ENCODE peak calls at places on chromosomes 3 and 15, in eight cellular contexts. S is activated B cell treated with CpG ODN at 0.5 μM for 24 hours, R is nephron progenitor cell, L is IMR-90, U is pancreas, O is mucosa of descending colon, K is ascending aorta, Z is fibroblast of pulmonary artery. J is an unnamed sample.

GRCh38 chr3:49701388-49702077 is 12.2 kb downstream of the RNF123 start:
- DNase-seq in S (no peak), R (peak), L (no peak), U (peak), O (no peak), K (no peak), Z (no peak), J (no peak)

GRCh38 chr3:102005551-102005950 is 156.2 kb downstream of the NFKBIZ start:
- DNase-seq in S (no peak), R (no peak), L (no peak), U (no peak), O (no peak), K (no peak), Z (no peak), J (no peak)

GRCh38 chr3:195921334-195921771 is 13.0 kb upstream of the TNK2 start:
- DNase-seq in S (no peak), R (no peak), L (no peak), U (no peak), O (no peak), K (peak), Z (peak), J (no peak)

GRCh38 chr15:94370197-94370987 is 139.0 kb downstream of the MCTP2 start:
- DNase-seq in S (no peak), R (no peak), L (no peak), U (no peak), O (no peak), K (no peak), Z (no peak), J (no peak)

GRCh38 chr3:54374214-54374855 is 252.0 kb downstream of the CACNA2D3 start:
- DNase-seq in S (no peak), R (peak), L (no peak), U (no peak), O (no peak), K (no peak), Z (peak), J (no peak)

GRCh38 chr3:42161050-42161935 is 70.1 kb downstream of the TRAK1 start:
- DNase-seq in S (no peak), R (no peak), L (peak), U (no peak), O (no peak), K (no peak), Z (peak), J (no peak)

GRCh38 chr15:77025471-77025901 is 30.6 kb downstream of the PSTPIP1 start:
- DNase-seq in S (peak), R (no peak), L (no peak), U (peak), O (no peak), K (no peak), Z (no peak), J (peak)

GRCh38 chr3:169041677-169042171 is 621.8 kb downstream of the MECOM start:
- DNase-seq in S (no peak), R (no peak), L (peak), U (no peak), O (no peak), K (no peak), Z (peak), J (no peak)

GRCh38 chr3:152638707-152639450 is 196.1 kb upstream of the P2RY1 start:
- DNase-seq in S (no peak), R (no peak), L (no peak), U (no peak), O (no peak), K (no peak), Z (peak), J (no peak)

GRCh38 chr15:35548435-35548834 is 2.5 kb upstream of the DPH6 start:
- DNase-seq in S (no peak), R (no peak), L (no peak), U (no peak), O (no peak), K (no peak), Z (no peak), J (no peak)

GRCh38 chr3:133662256-133662773 is 574 bp upstream of the TOPBP1 start:
- DNase-seq in S (no peak), R (no peak), L (peak), U (no peak), O (no peak), K (no peak), Z (peak), J (no peak)

GRCh38 chr3:71083726-71084131 is 499.8 kb downstream of the FOXP1 start:
- DNase-seq in S (no peak), R (no peak), L (no peak), U (no peak), O (no peak), K (no peak), Z (no peak), J (no peak)

GRCh38 chr3:69997486-69998307 is 1.8 kb upstream of the SAMMSON start:
- DNase-seq in S (no peak), R (no peak), L (no peak), U (no peak), O (no peak), K (no peak), Z (peak), J (no peak)

GRCh38 chr15:27412413-27412812 is 441.4 kb downstream of the GABRG3 start:
- DNase-seq in S (no peak), R (no peak), L (no peak), U (no peak), O (no peak), K (no peak), Z (no peak), J (no peak)

GRCh38 chr3:171229173-171229572 is 202.7 kb upstream of the SLC2A2 start:
- DNase-seq in S (no peak), R (no peak), L (no peak), U (no peak), O (no peak), K (no peak), Z (no peak), J (no peak)

GRCh38 chr3:9229886-9230285 is 19.6 kb downstream of the SRGAP3 start:
- DNase-seq in S (no peak), R (no peak), L (no peak), U (no peak), O (no peak), K (no peak), Z (no peak), J (no peak)
- TF ChIP-seq CTCF in S (no peak), R (no peak), L (no peak), U (no peak), O (no peak), K (no peak), Z (no peak), J (no peak)

GRCh38 chr3:2274531-2274930 is 175.9 kb downstream of the CNTN4 start:
- DNase-seq in S (no peak), R (no peak), L (no peak), U (no peak), O (no peak), K (no peak), Z (no peak), J (no peak)

DNA sequence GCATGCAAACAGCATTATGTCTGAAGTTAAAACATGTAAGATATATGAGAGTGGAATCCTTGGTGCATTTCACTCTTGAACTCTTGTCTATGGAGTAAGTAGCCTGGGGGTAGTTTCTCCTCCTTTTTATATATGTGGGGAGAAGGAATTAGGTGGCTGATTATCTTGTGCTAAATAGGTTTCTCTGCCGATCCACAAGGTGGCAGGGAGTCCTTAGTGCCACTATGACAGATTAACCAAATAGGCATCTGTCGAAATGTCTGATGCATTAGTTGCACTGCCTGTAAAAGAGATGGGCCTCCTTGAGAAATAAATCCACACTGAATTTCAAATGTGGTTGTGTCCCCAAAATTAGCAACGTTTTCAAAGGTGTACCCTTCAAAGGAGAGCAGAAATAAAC is 170.1 kb downstream of the CNTN4 start:
- DNase-seq in S (no peak), R (no peak), L (no peak), U (no peak), O (no peak), K (no peak), Z (no peak), J (no peak)
- TF ChIP-seq CTCF in S (no peak), R (no peak), L (no peak), U (no peak), O (no peak), K (no peak), Z (no peak), J (no peak)

DNA sequence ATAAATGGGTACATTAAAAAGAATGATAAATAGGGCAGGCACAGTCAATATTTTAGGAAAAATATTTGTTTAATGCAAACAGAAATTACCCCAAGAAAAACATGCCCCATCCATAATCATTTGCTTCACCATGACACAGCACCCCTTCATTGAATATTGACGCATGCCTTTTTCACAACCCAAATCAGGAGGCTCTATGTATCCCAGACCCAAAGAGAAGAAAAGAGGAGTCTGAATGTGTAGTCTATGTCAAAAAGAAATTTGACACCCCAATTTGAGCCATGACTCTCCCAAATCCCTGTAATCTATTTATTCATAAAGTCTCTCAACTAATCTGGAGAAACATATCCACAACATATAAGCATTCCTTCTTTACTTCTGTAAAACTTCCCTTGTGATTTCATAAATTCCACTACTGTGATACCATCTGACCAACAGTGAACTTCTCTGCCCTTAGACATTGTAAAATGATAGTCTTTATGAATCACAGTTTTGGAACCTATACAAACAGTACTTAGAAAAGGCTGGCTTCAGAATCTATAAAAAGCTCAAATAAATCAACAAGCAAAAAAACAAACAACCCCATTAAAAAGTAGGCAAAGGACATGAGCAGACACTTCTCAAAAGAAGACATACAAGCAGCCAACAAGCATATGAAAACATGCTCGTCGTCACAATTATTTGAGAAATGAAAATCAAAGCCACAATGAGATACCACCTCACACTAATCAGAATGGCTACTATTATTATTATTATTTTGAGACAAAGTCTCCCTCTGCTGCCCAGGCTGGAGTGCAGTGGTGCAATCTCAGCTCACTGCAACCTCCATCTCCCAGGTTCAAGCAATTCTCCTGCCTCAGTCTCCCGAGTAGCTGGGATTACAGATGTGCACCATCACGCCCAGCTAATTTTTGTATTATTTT is 53.4 kb upstream of the XRN1 start:
- DNase-seq in S (no peak), R (no peak), L (peak), U (no peak), O (no peak), K (no peak), Z (peak), J (no peak)
- TF ChIP-seq CTCF in S (no peak), R (no peak), L (no peak), U (no peak), O (no peak), K (no peak), Z (no peak), J (no peak)

DNA sequence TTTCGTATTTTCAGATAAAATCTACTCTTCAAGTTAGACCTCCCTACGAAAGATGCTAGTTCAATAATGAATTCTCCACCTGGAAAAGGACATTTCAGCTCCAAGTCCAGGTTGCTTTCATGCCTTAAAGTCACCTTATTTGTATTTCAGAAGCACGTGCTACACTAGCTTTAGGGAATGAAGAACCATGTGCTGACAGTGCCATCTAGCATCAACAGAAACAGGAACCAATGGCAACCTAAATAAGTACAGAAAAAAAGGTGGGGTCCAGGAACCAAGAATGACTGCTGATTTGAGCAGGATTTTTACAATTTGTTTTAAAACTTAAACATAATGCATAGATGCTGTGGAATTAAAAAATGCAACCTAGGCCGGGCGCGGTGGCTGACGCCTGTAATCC is 77.6 kb upstream of the SNRPN start:
- DNase-seq in S (no peak), R (no peak), L (peak), U (no peak), O (no peak), K (no peak), Z (no peak), J (no peak)
- TF ChIP-seq CTCF in S (no peak), R (no peak), L (no peak), U (no peak), O (no peak), K (no peak), Z (no peak), J (no peak)